ENCODE peak calls at places on chromosomes 11 and 22, in eight cellular contexts. P is HTR-8/SVneo; H is stimulated activated CD8-positive, alpha-beta memory T cell treated with anti-CD3 and anti-CD28 coated beads, Interleukin-4, amount 100 ng/mL, for 1 hour; U is GM12878; K is activated CD4-positive, alpha-beta T cell treated with anti-CD3 and anti-CD28 coated beads, Interleukin-2, amount 50 U/mL, for 48 hours; O is EL; I is HEK293T; Y is fibroblast of pulmonary artery. C is an unnamed sample.

GRCh38 chr11:58222730-58223129 is 6.0 kb downstream of the OR10Q1 start:
- DNase-seq in O (peak; percentile 26), P (no peak), I (no peak), Y (no peak), K (no peak), H (no peak), U (no peak), C (no peak)

GRCh38 chr11:126823271-126823670 is 177.3 kb downstream of the KIRREL3 start:
- DNase-seq in U (no peak), K (no peak), I (no peak), H (no peak), O (no peak), Y (no peak), P (no peak), C (no peak)

GRCh38 chr11:64339754-64340408 is at the start of gene CCDC88B:
- DNase-seq in K (peak; percentile 84), I (no peak), O (no peak), H (peak; percentile 73), P (no peak), Y (no peak), U (no peak), C (peak; percentile 58)

GRCh38 chr11:125946712-125947418 is 1.0 kb downstream of the VSIG10L2 start:
- DNase-seq in K (no peak), H (no peak), I (no peak), O (no peak), U (no peak), Y (no peak), P (no peak), C (peak; percentile 72)

GRCh38 chr22:47110817-47111443 is 348.5 kb downstream of the TBC1D22A start:
- DNase-seq in O (no peak), U (no peak), H (no peak), P (no peak), I (no peak), Y (peak; percentile 93), K (no peak), C (peak; percentile 52)

GRCh38 chr11:3093281-3094191 is 36.3 kb upstream of the CARS1 start:
- DNase-seq in P (no peak), Y (no peak), O (no peak), K (no peak), I (peak; percentile 6), H (no peak), U (no peak), C (peak; percentile 51)

GRCh38 chr22:49881856-49882255 is 28.2 kb downstream of the ZBED4 start:
- DNase-seq in U (peak; percentile 36), O (no peak), H (no peak), K (no peak), P (no peak), Y (no peak), I (no peak), C (no peak)

GRCh38 chr11:33567004-33567403 is 133.6 kb downstream of the C11orf91 start:
- DNase-seq in P (no peak), I (no peak), U (no peak), H (no peak), K (no peak), Y (no peak), O (no peak), C (peak; percentile 73)

GRCh38 chr22:39024923-39025322 is 4.0 kb downstream of the APOBEC3D start:
- DNase-seq in K (no peak), I (no peak), P (no peak), Y (no peak), O (no peak), H (no peak), U (no peak), C (no peak)

GRCh38 chr22:23553922-23554870 is 25.9 kb downstream of the IGLL1 start:
- DNase-seq in U (no peak), P (no peak), I (no peak), Y (no peak), K (no peak), O (no peak), H (no peak), C (no peak)

GRCh38 chr11:62245271-62245753 is 3.3 kb downstream of the SCGB1D2 start:
- DNase-seq in U (no peak), Y (peak; percentile 59), K (no peak), P (no peak), O (peak; percentile 23), H (no peak), I (peak; percentile 25), C (no peak)

GRCh38 chr22:43847376-43848289 is 14.7 kb downstream of the SULT4A1 start:
- DNase-seq in U (no peak), H (no peak), I (no peak), P (no peak), O (no peak), K (no peak), Y (no peak), C (peak; percentile 70)

GRCh38 chr22:25555506-25556060 is 8.9 kb upstream of the GRK3 start:
- DNase-seq in I (no peak), P (no peak), K (no peak), O (no peak), H (no peak), Y (no peak), U (no peak), C (no peak)

GRCh38 chr11:97269527-97269926 is 879.7 kb downstream of the JRKL start:
- DNase-seq in Y (peak; percentile 26), P (peak; percentile 29), O (no peak), H (no peak), U (no peak), I (peak; percentile 39), K (no peak), C (no peak)

GRCh38 chr11:108511851-108512474 is 13.8 kb upstream of the POGLUT3 start:
- DNase-seq in O (peak; percentile 81), H (no peak), U (no peak), Y (peak; percentile 33), P (no peak), K (no peak), I (no peak), C (peak; percentile 87)

GRCh38 chr22:31861226-31861840 is 83.0 kb upstream of the YWHAH start:
- DNase-seq in K (peak; percentile 20), H (no peak), Y (no peak), U (no peak), P (no peak), I (no peak), O (peak; percentile 17), C (no peak)

GRCh38 chr22:22849640-22850610 is 37.7 kb upstream of the IGLL5 start:
- DNase-seq in U (no peak), H (no peak), Y (no peak), P (no peak), I (no peak), O (no peak), K (no peak), C (no peak)

GRCh38 chr11:62801071-62801470 is 4.2 kb downstream of the NXF1 start:
- DNase-seq in H (no peak), P (no peak), I (no peak), O (no peak), K (no peak), U (no peak), Y (no peak), C (no peak)

GRCh38 chr22:48712558-48712957 is 1115.1 kb downstream of the BRD1 start:
- DNase-seq in H (no peak), U (no peak), P (no peak), Y (no peak), O (no peak), I (no peak), K (no peak), C (peak; percentile 44)

GRCh38 chr11:21798216-21798615 is 394.7 kb upstream of the ANO5 start:
- DNase-seq in I (no peak), P (no peak), K (no peak), U (no peak), Y (no peak), O (no peak), H (no peak), C (no peak)

GRCh38 chr11:96306933-96307747 is 35.9 kb downstream of the MAML2 start:
- DNase-seq in O (peak; percentile 99), U (no peak), K (no peak), P (peak; percentile 78), I (peak; percentile 87), Y (peak; percentile 100), H (no peak), C (peak; percentile 62)

GRCh38 chr11:97963528-97964331 is 1057.0 kb upstream of the CNTN5 start:
- DNase-seq in H (no peak), I (no peak), Y (peak; percentile 29), O (peak; percentile 45), P (no peak), K (no peak), U (no peak), C (no peak)

GRCh38 chr11:65899356-65900124 is 648 bp downstream of the FOSL1 start:
- DNase-seq in K (peak; percentile 80), I (no peak), H (no peak), O (peak; percentile 90), P (peak; percentile 84), Y (peak; percentile 65), U (no peak), C (peak; percentile 97)

GRCh38 chr11:111602865-111603632 is 800 bp downstream of the SIK2 start:
- DNase-seq in H (no peak), P (no peak), Y (peak; percentile 45), U (no peak), K (no peak), I (peak; percentile 31), O (peak; percentile 38), C (peak; percentile 71)

GRCh38 chr11:45017329-45017728 is 66.6 kb upstream of the TP53I11 start:
- DNase-seq in H (no peak), K (no peak), P (no peak), Y (no peak), O (no peak), U (no peak), I (no peak), C (no peak)

GRCh38 chr22:38706101-38706884 is 549 bp downstream of the GTPBP1 start:
- DNase-seq in P (no peak), H (no peak), U (no peak), Y (peak; percentile 36), O (peak; percentile 37), K (peak; percentile 34), I (peak; percentile 39), C (peak; percentile 89)

GRCh38 chr11:2185324-2186085 is 13.9 kb upstream of the TH start:
- DNase-seq in Y (no peak), K (no peak), U (no peak), I (no peak), P (no peak), H (no peak), O (no peak), C (no peak)

GRCh38 chr11:135075740-135076139 is 663.7 kb upstream of the B3GAT1 start:
- DNase-seq in H (no peak), K (peak; percentile 71), U (no peak), P (no peak), Y (peak; percentile 39), O (peak; percentile 1), I (peak; percentile 35), C (no peak)

GRCh38 chr11:121520243-121521144 is 67.7 kb upstream of the SORL1-AS1 start:
- DNase-seq in Y (peak; percentile 83), P (no peak), U (no peak), O (peak; percentile 57), H (no peak), K (no peak), I (no peak), C (no peak)

C was measured in osteoblast.